ENCODE peak calls at places on chromosomes 16 and 17, in five cellular contexts. H is NCI-H1105 treated with DMSO at 0.1 percent for 48 hours; J is hepatocyte; R is sciatic nerve; P is stimulated activated CD4-positive, alpha-beta T cell treated with anti-CD3 and anti-CD28 coated beads, Interleukin-1b, Interleukin-23, amount 100 ng/mL, for 24 hours. S is an unnamed sample.

GRCh38 chr17:17755715-17756114 is 74.5 kb downstream of the RAI1 start:
- DNase-seq in H (no peak), J (no peak), R (no peak), P (no peak), S (no peak)

GRCh38 chr16:65336169-65336568 is 214.3 kb upstream of the CDH11 start:
- DNase-seq in H (no peak), J (no peak), R (no peak), P (no peak), S (no peak)

GRCh38 chr16:22216191-22216831 is 10.2 kb downstream of the EEF2K start:
- DNase-seq in H (no peak), J (no peak), R (no peak), P (no peak), S (no peak)

GRCh38 chr16:7376227-7376626 is 43.6 kb downstream of the RBFOX1 start:
- DNase-seq in H (no peak), J (no peak), R (no peak), P (no peak), S (no peak)

GRCh38 chr16:77211880-77212735 is 12.9 kb downstream of the SYCE1L start:
- DNase-seq in H (peak), J (peak), R (no peak), P (peak), S (peak)

GRCh38 chr17:66691644-66692500 is 143.0 kb upstream of the CACNG5 start:
- DNase-seq in H (no peak), J (no peak), R (peak), P (no peak), S (peak)

GRCh38 chr17:77881545-77881944 is 77.0 kb upstream of the TNRC6C start:
- DNase-seq in H (no peak), J (peak), R (peak), P (no peak), S (no peak)

GRCh38 chr16:75648265-75649076 is 898 bp downstream of the TERF2IP start:
- DNase-seq in H (peak), J (peak), R (peak), P (peak), S (peak)

GRCh38 chr17:70098030-70098429 is 23.0 kb downstream of the KCNJ16 start:
- DNase-seq in H (peak), J (no peak), R (no peak), P (no peak), S (no peak)

GRCh38 chr16:79599837-79600635 is 501 bp downstream of the MAF start:
- DNase-seq in H (peak), J (peak), R (peak), P (no peak), S (peak)

GRCh38 chr16:57041182-57042156 is 50.9 kb upstream of the CPNE2 start:
- DNase-seq in H (no peak), J (no peak), R (no peak), P (peak), S (no peak)

GRCh38 chr16:27426423-27427408 is 24.7 kb downstream of the IL21R start:
- DNase-seq in H (no peak), J (no peak), R (peak), P (no peak), S (peak)

GRCh38 chr16:12674096-12674495 is 129.6 kb downstream of the CPPED1 start:
- DNase-seq in H (no peak), J (no peak), R (no peak), P (no peak), S (no peak)

GRCh38 chr17:68509151-68510057 is 2.8 kb upstream of the PRKAR1A start:
- DNase-seq in H (peak), J (no peak), R (no peak), P (no peak), S (peak)

GRCh38 chr17:9329251-9329921 is 246.2 kb downstream of the STX8 start:
- DNase-seq in H (no peak), J (no peak), R (no peak), P (no peak), S (no peak)

GRCh38 chr17:59487161-59487873 is 78.1 kb upstream of the DHX40 start:
- DNase-seq in H (no peak), J (no peak), R (no peak), P (no peak), S (no peak)

GRCh38 chr16:29806096-29806579 is at the start of gene MAZ:
- DNase-seq in H (peak), J (peak), R (no peak), P (peak), S (no peak)

GRCh38 chr16:25897677-25898076 is 205.9 kb downstream of the HS3ST4 start:
- DNase-seq in H (no peak), J (no peak), R (no peak), P (no peak), S (no peak)

GRCh38 chr17:12457493-12457892 is 208.2 kb upstream of the MYOCD start:
- DNase-seq in H (no peak), J (no peak), R (no peak), P (no peak), S (no peak)